ENCODE peak calls at places on chromosomes 5 and 9, in five cellular contexts. C is iris pigment epithelial cell, K is H4, N is HuH-7.5, L is AG04450. F is an unnamed sample.

GRCh38 chr5:168364738-168365550 is 73.5 kb downstream of the WWC1 start:
- DNase-seq in C (peak), K (no peak), N (no peak), L (no peak), F (no peak)

GRCh38 chr5:123124495-123125171 is 35.6 kb downstream of the PRDM6 start:
- DNase-seq in C (no peak), K (no peak), N (no peak), L (no peak), F (no peak)

GRCh38 chr9:137141050-137141810 is 2.3 kb downstream of the GRIN1 start:
- DNase-seq in C (no peak), K (no peak), N (no peak), L (no peak), F (no peak)

GRCh38 chr5:88677943-88678779 is 204.8 kb downstream of the MEF2C start:
- DNase-seq in C (no peak), K (no peak), N (no peak), L (no peak), F (peak)

GRCh38 chr9:121305269-121305994 is 37.5 kb downstream of the GSN start:
- DNase-seq in C (no peak), K (no peak), N (no peak), L (no peak), F (no peak)

GRCh38 chr5:126124706-126125345 is 298.4 kb upstream of the GRAMD2B start:
- DNase-seq in C (peak), K (peak), N (no peak), L (no peak), F (peak)

GRCh38 chr9:131477816-131478419 is 24.8 kb upstream of the POMT1 start:
- DNase-seq in C (no peak), K (no peak), N (no peak), L (no peak), F (no peak)

GRCh38 chr9:4558599-4558998 is 68.3 kb downstream of the SLC1A1 start:
- DNase-seq in C (no peak), K (no peak), N (no peak), L (no peak), F (no peak)

GRCh38 chr5:109225695-109226094 is 184.1 kb downstream of the PJA2 start:
- DNase-seq in C (no peak), K (no peak), N (no peak), L (no peak), F (no peak)

GRCh38 chr9:105405514-105406131 is 42.2 kb upstream of the FSD1L start:
- DNase-seq in C (peak), K (peak), N (no peak), L (no peak), F (peak)

GRCh38 chr5:158849219-158849791 is 250.4 kb downstream of the EBF1 start:
- DNase-seq in C (no peak), K (no peak), N (no peak), L (no peak), F (no peak)

GRCh38 chr5:81537905-81538535 is 144.1 kb upstream of the ACOT12 start:
- DNase-seq in C (no peak), K (no peak), N (no peak), L (no peak), F (no peak)

GRCh38 chr5:20223451-20223850 is 235.5 kb upstream of the CDH18 start:
- DNase-seq in C (no peak), K (no peak), N (no peak), L (no peak), F (no peak)

GRCh38 chr5:1759378-1759970 is 40.2 kb downstream of the MRPL36 start:
- DNase-seq in C (no peak), K (no peak), N (no peak), L (no peak), F (no peak)